ENCODE peak calls at places on chromosome 12, in seven cellular contexts. R is left colon; M is stimulated activated CD4-positive, alpha-beta T cell treated with anti-CD3 and anti-CD28 coated beads, Interleukin-12 subunit alpha, Interleukin-12 subunit beta, amount 100 ng/mL, for 24 hours; H is naive B cell; J is activated naive CD8-positive, alpha-beta T cell treated with anti-CD3 and anti-CD28 coated beads, Interleukin-2, amount 50 U/mL, for 24 hours; E is progenitor cell of endocrine pancreas; N is cardiac fibroblast. S is an unnamed sample.

GRCh38 chr12:39611818-39612217 is 7.8 kb downstream of the ABCD2 start:
- DNase-seq in E (no peak), J (no peak), R (no peak), H (no peak), N (no peak), M (no peak), S (no peak)

GRCh38 chr12:122856999-122857671 is 21.9 kb downstream of the HIP1R start:
- DNase-seq in R (no peak), N (no peak), H (no peak), M (no peak), J (no peak), E (no peak), S (no peak)

GRCh38 chr12:39920647-39921046 is 185.2 kb downstream of the SLC2A13 start:
- DNase-seq in R (no peak), N (no peak), H (no peak), M (no peak), J (no peak), E (no peak), S (no peak)

GRCh38 chr12:117933545-117933944 is 35.2 kb downstream of the KSR2 start:
- DNase-seq in H (no peak), R (no peak), J (no peak), E (no peak), N (no peak), M (no peak), S (no peak)

GRCh38 chr12:67096533-67097318 is 172.4 kb upstream of the CAND1 start:
- DNase-seq in N (peak; percentile 27), H (no peak), E (no peak), J (no peak), M (no peak), R (no peak), S (no peak)

GRCh38 chr12:93773122-93773871 is 96.1 kb downstream of the CRADD start:
- DNase-seq in E (no peak), R (no peak), M (peak; percentile 33), H (no peak), N (peak; percentile 64), J (peak; percentile 46), S (no peak)

GRCh38 chr12:124829708-124830304 is 33.9 kb downstream of the SCARB1 start:
- DNase-seq in H (no peak), J (no peak), R (no peak), M (no peak), E (no peak), N (no peak), S (no peak)

GRCh38 chr12:1206118-1206734 is 215.2 kb downstream of the ERC1 start:
- DNase-seq in H (no peak), J (no peak), N (no peak), M (no peak), E (no peak), R (no peak), S (no peak)

GRCh38 chr12:131944601-131945251 is 5.0 kb upstream of the EP400 start:
- DNase-seq in R (no peak), M (no peak), E (no peak), H (no peak), N (no peak), J (no peak), S (no peak)

GRCh38 chr12:15590180-15590826 is 198.9 kb downstream of the EPS8 start:
- DNase-seq in E (peak; percentile 43), R (peak; percentile 55), H (peak; percentile 58), N (peak; percentile 86), M (peak; percentile 7), J (peak; percentile 26), S (no peak)

GRCh38 chr12:122975790-122976647 is 975 bp downstream of the OGFOD2 start:
- DNase-seq in J (no peak), R (no peak), E (no peak), H (no peak), M (no peak), N (no peak), S (no peak)

GRCh38 chr12:107525063-107525718 is 160.4 kb upstream of the PWP1 start:
- DNase-seq in N (no peak), R (no peak), M (no peak), H (no peak), E (no peak), J (no peak), S (no peak)

GRCh38 chr12:112924986-112925385 is 13.3 kb upstream of the OAS3 start:
- DNase-seq in J (no peak), R (no peak), E (no peak), N (no peak), H (no peak), M (no peak), S (no peak)

GRCh38 chr12:132066345-132066685 is 77.8 kb downstream of the DDX51 start:
- DNase-seq in N (no peak), J (peak; percentile 47), E (no peak), R (no peak), M (peak; percentile 38), H (peak; percentile 63), S (no peak)

GRCh38 chr12:52264435-52264825 is 10.0 kb upstream of the KRT86 start:
- DNase-seq in J (no peak), N (no peak), E (no peak), R (no peak), H (no peak), M (no peak), S (no peak)

GRCh38 chr12:49615725-49616124 is 7.6 kb upstream of the PRPF40B start:
- DNase-seq in E (no peak), R (no peak), J (no peak), M (no peak), N (peak; percentile 9), H (no peak), S (peak; percentile 18)

GRCh38 chr12:749871-750270 is 2.5 kb upstream of the WNK1 start:
- DNase-seq in N (no peak), H (no peak), R (no peak), E (no peak), J (no peak), M (no peak), S (no peak)

GRCh38 chr12:116060765-116061164 is 216.7 kb downstream of the MED13L start:
- DNase-seq in M (no peak), J (no peak), N (no peak), H (peak; percentile 55), E (no peak), R (no peak), S (no peak)

GRCh38 chr12:1122803-1123202 is 131.8 kb downstream of the ERC1 start:
- DNase-seq in J (no peak), E (no peak), R (no peak), H (no peak), N (peak; percentile 13), M (no peak), S (no peak)

GRCh38 chr12:19643635-19644034 is 204.3 kb downstream of the AEBP2 start:
- DNase-seq in E (no peak), R (no peak), M (no peak), J (no peak), N (peak; percentile 81), H (no peak), S (no peak)

S was measured in BJ.